ENCODE peak calls at places on chromosomes 5 and 9, in five cellular contexts. One of them, this sample, is unnamed.

GRCh38 chr9:9912459-9912858 is 700.3 kb downstream of the PTPRD start:
- DNase-seq in H1: no peak
- DNase-seq in sigmoid colon: no peak
- DNase-seq in K562: no peak
- DNase-seq in GM12878: no peak
- DNase-seq in this sample: no peak

GRCh38 chr5:126927424-126927823 is 102.9 kb downstream of the MARCHF3 start:
- DNase-seq in GM12878: no peak
- DNase-seq in sigmoid colon: no peak
- DNase-seq in K562: no peak
- DNase-seq in H1: no peak
- DNase-seq in this sample: no peak

GRCh38 chr5:132055808-132056609 is 4.4 kb upstream of the IL3 start:
- DNase-seq in GM12878: no peak
- DNase-seq in H1: no peak
- DNase-seq in sigmoid colon: peak; percentile 61
- DNase-seq in K562: no peak
- DNase-seq in this sample: peak; percentile 82

GRCh38 chr9:134717793-134718645 is 76.4 kb downstream of the COL5A1 start:
- DNase-seq in K562: no peak
- DNase-seq in H1: no peak
- DNase-seq in sigmoid colon: no peak
- DNase-seq in GM12878: no peak
- DNase-seq in this sample: no peak

GRCh38 chr5:127012933-127013332 is 17.4 kb downstream of the MARCHF3 start:
- DNase-seq in sigmoid colon: no peak
- DNase-seq in H1: no peak
- DNase-seq in GM12878: no peak
- DNase-seq in K562: no peak
- DNase-seq in this sample: no peak

GRCh38 chr9:137604345-137605145 is 941 bp upstream of the ARRDC1 start:
- DNase-seq in sigmoid colon: no peak
- DNase-seq in K562: no peak
- DNase-seq in GM12878: no peak
- DNase-seq in H1: no peak
- DNase-seq in this sample: no peak

GRCh38 chr5:953535-954449 is 54.8 kb upstream of the NKD2 start:
- DNase-seq in H1: no peak
- DNase-seq in GM12878: no peak
- DNase-seq in sigmoid colon: no peak
- DNase-seq in K562: no peak
- DNase-seq in this sample: no peak

GRCh38 chr9:109040571-109040970 is 27.3 kb upstream of the CTNNAL1 start:
- DNase-seq in GM12878: no peak
- DNase-seq in sigmoid colon: no peak
- DNase-seq in H1: no peak
- DNase-seq in K562: no peak
- DNase-seq in this sample: no peak

GRCh38 chr5:33688041-33688980 is 203.5 kb downstream of the ADAMTS12 start:
- DNase-seq in GM12878: no peak
- DNase-seq in sigmoid colon: no peak
- DNase-seq in K562: no peak
- DNase-seq in H1: no peak
- DNase-seq in this sample: no peak

GRCh38 chr9:68457803-68458202 is 82.9 kb downstream of the TMEM252 start:
- DNase-seq in H1: no peak
- DNase-seq in GM12878: no peak
- DNase-seq in sigmoid colon: no peak
- DNase-seq in K562: no peak
- DNase-seq in this sample: no peak

GRCh38 chr5:42250-42649 is 49.7 kb upstream of the PLEKHG4B start:
- DNase-seq in H1: no peak
- DNase-seq in GM12878: no peak
- DNase-seq in sigmoid colon: no peak
- DNase-seq in K562: peak; percentile 28
- DNase-seq in this sample: no peak

GRCh38 chr9:2018162-2018643 is 3.1 kb downstream of the SMARCA2 start:
- DNase-seq in GM12878: no peak
- DNase-seq in K562: no peak
- DNase-seq in sigmoid colon: no peak
- DNase-seq in H1: no peak
- DNase-seq in this sample: no peak

GRCh38 chr9:14314929-14315753 is 1.2 kb upstream of the NFIB start:
- DNase-seq in GM12878: no peak
- DNase-seq in H1: no peak
- DNase-seq in K562: peak; percentile 77
- DNase-seq in sigmoid colon: peak; percentile 98
- DNase-seq in this sample: peak; percentile 93

GRCh38 chr9:138044485-138045383 is 167.2 kb downstream of the CACNA1B start:
- DNase-seq in sigmoid colon: peak; percentile 50
- DNase-seq in GM12878: no peak
- DNase-seq in H1: no peak
- DNase-seq in K562: no peak
- DNase-seq in this sample: no peak

DNA sequence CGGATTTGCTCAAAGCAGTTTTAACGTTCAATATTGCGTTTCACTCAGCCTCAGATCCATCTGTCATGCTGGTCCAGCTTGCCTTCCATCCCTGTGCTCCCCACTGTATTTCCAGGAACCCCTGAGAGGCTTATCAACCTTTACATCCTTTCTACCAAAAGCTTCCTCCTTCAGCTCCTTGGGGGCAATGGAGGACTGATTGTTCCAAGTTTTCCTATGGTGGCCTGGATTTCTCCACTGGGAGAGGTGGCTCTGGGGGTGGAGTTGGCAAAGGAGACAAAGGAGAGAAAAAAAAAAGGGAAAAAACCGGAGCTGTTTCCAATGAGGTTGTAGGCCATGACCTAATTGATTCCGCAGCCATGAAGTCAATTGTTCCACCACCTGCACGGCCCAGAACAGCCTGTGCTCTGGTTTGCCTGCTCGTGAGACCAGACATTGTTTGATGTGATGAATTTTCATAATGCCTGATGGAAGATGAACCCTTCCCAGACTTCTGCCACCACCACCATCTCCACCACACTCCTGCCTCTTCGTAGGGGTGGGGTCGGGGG is 54.1 kb downstream of the ABLIM3 start:
- DNase-seq in K562: no peak
- DNase-seq in H1: no peak
- DNase-seq in GM12878: no peak
- DNase-seq in sigmoid colon: no peak
- DNase-seq in this sample: no peak
- TF ChIP-seq EP300 in K562: no peak
- TF ChIP-seq EP300 in H1: no peak
- TF ChIP-seq EP300 in GM12878: no peak
- TF ChIP-seq EP300 in sigmoid colon: no peak
- TF ChIP-seq EP300 in this sample: no peak

GRCh38 chr5:135033026-135033861 is 784 bp downstream of the PITX1 start:
- DNase-seq in sigmoid colon: no peak
- DNase-seq in K562: peak; percentile 55
- DNase-seq in GM12878: no peak
- DNase-seq in H1: no peak
- DNase-seq in this sample: no peak
- TF ChIP-seq POLR2AphosphoS5 in sigmoid colon: peak; percentile 36
- TF ChIP-seq POLR2AphosphoS5 in K562: no peak
- TF ChIP-seq POLR2AphosphoS5 in GM12878: no peak
- TF ChIP-seq POLR2AphosphoS5 in H1: no peak
- TF ChIP-seq POLR2AphosphoS5 in this sample: peak; percentile 4

GRCh38 chr9:89476546-89476945 is 21.4 kb downstream of the SEMA4D start:
- DNase-seq in K562: no peak
- DNase-seq in H1: no peak
- DNase-seq in sigmoid colon: peak; percentile 29
- DNase-seq in GM12878: no peak
- DNase-seq in this sample: no peak

GRCh38 chr9:89478821-89479668 is 18.9 kb downstream of the SEMA4D start:
- DNase-seq in K562: no peak
- DNase-seq in sigmoid colon: peak; percentile 44
- DNase-seq in GM12878: no peak
- DNase-seq in H1: no peak
- DNase-seq in this sample: no peak

GRCh38 chr9:89477811-89478583 is 19.9 kb downstream of the SEMA4D start:
- DNase-seq in GM12878: no peak
- DNase-seq in H1: no peak
- DNase-seq in sigmoid colon: peak; percentile 53
- DNase-seq in K562: no peak
- DNase-seq in this sample: no peak

GRCh38 chr9:89475891-89476440 is 21.9 kb downstream of the SEMA4D start:
- DNase-seq in GM12878: no peak
- DNase-seq in sigmoid colon: peak; percentile 22
- DNase-seq in H1: no peak
- DNase-seq in K562: no peak
- DNase-seq in this sample: no peak

GRCh38 chr9:89477395-89477794 is 20.5 kb downstream of the SEMA4D start:
- DNase-seq in GM12878: no peak
- DNase-seq in H1: no peak
- DNase-seq in K562: no peak
- DNase-seq in sigmoid colon: peak; percentile 25
- DNase-seq in this sample: no peak
- H3K4me1 ChIP-seq in GM12878: peaks cover 30% of the 10 kb centered on the region
- H3K4me1 ChIP-seq in H1: peaks cover 4% of the 10 kb centered on the region
- H3K4me1 ChIP-seq in K562: no peaks in the 10 kb centered on the region
- H3K4me1 ChIP-seq in sigmoid colon: peaks cover 6% of the 10 kb centered on the region
- H3K4me1 ChIP-seq in this sample: peaks cover 28% of the 10 kb centered on the region

GRCh38 chr5:65771266-65771665 is 49.3 kb downstream of the NLN start:
- DNase-seq in H1: no peak
- DNase-seq in sigmoid colon: no peak
- DNase-seq in GM12878: no peak
- DNase-seq in K562: no peak
- DNase-seq in this sample: no peak
- TF ChIP-seq EP300 in H1: no peak
- TF ChIP-seq EP300 in sigmoid colon: no peak
- TF ChIP-seq EP300 in GM12878: no peak
- TF ChIP-seq EP300 in K562: no peak
- TF ChIP-seq EP300 in this sample: no peak

DNA sequence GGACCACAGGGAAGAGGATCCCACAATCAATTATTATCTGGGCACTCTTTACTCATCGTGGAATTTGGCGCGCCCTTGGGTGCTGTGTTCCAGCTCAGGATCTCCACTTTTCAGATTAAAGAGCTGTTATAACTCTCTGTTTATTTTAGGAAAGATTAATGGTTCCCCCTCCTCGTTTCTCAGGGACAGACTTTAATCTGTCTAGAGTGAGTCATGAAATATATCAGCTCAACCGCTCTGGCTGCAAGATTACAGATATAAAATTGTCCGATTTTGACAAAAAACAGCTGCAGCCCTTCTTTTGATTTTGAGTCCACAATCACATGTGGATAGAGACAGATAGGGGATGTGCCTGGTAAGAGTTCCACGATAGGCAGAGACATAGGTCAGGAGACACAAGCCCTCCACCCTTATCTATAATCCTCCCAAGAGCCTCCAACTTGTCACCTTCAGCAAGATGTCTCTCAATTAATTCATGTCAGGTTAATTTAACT is 77.6 kb upstream of the ANKRD55 start:
- DNase-seq in sigmoid colon: no peak
- DNase-seq in H1: no peak
- DNase-seq in K562: peak; percentile 76
- DNase-seq in GM12878: no peak
- DNase-seq in this sample: no peak
- TF ChIP-seq POLR2AphosphoS5 in sigmoid colon: peak; percentile 19
- TF ChIP-seq POLR2AphosphoS5 in H1: no peak
- TF ChIP-seq POLR2AphosphoS5 in K562: peak; percentile 90
- TF ChIP-seq POLR2AphosphoS5 in GM12878: no peak
- TF ChIP-seq POLR2AphosphoS5 in this sample: no peak

DNA sequence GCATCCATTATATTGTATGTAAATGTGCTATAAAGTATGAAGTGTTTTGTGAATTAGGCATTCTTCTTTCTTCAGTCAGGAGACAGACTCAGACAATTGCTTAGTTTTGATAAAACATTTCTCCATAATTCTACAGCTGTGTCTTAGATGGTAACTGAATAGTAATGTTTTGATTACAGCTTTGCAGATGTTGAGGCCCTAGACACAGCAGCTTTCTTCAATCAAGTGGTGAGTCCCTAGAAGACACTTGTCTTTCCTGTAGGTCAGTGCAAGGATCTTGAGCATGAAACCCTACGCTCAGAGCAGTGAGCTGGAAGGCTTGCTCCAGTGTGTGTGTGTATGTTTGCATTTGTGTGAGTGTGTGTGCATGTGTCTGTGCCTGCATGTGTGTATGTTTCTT is 46.8 kb upstream of the CD180 start:
- DNase-seq in H1: no peak
- DNase-seq in GM12878: no peak
- DNase-seq in sigmoid colon: no peak
- DNase-seq in K562: no peak
- DNase-seq in this sample: no peak
- H3K4me1 ChIP-seq in H1: no peaks in the 10 kb centered on the region
- H3K4me1 ChIP-seq in GM12878: no peaks in the 10 kb centered on the region
- H3K4me1 ChIP-seq in sigmoid colon: peaks cover 93% of the 10 kb centered on the region
- H3K4me1 ChIP-seq in K562: no peaks in the 10 kb centered on the region
- H3K4me1 ChIP-seq in this sample: peaks cover 71% of the 10 kb centered on the region

GRCh38 chr9:37801287-37801850 is 772 bp downstream of the DCAF10 start:
- DNase-seq in K562: peak; percentile 44
- DNase-seq in GM12878: no peak
- DNase-seq in sigmoid colon: no peak
- DNase-seq in H1: no peak
- DNase-seq in this sample: no peak

GRCh38 chr9:37801959-37802711 is 1.5 kb downstream of the DCAF10 start:
- DNase-seq in GM12878: no peak
- DNase-seq in K562: no peak
- DNase-seq in H1: no peak
- DNase-seq in sigmoid colon: no peak
- DNase-seq in this sample: no peak

GRCh38 chr9:37806271-37806670 is 5.7 kb downstream of the DCAF10 start:
- DNase-seq in H1: no peak
- DNase-seq in GM12878: no peak
- DNase-seq in K562: no peak
- DNase-seq in sigmoid colon: no peak
- DNase-seq in this sample: no peak

GRCh38 chr9:37798677-37799076 is 1.9 kb upstream of the DCAF10 start:
- DNase-seq in K562: no peak
- DNase-seq in H1: no peak
- DNase-seq in sigmoid colon: no peak
- DNase-seq in GM12878: no peak
- DNase-seq in this sample: no peak

DNA sequence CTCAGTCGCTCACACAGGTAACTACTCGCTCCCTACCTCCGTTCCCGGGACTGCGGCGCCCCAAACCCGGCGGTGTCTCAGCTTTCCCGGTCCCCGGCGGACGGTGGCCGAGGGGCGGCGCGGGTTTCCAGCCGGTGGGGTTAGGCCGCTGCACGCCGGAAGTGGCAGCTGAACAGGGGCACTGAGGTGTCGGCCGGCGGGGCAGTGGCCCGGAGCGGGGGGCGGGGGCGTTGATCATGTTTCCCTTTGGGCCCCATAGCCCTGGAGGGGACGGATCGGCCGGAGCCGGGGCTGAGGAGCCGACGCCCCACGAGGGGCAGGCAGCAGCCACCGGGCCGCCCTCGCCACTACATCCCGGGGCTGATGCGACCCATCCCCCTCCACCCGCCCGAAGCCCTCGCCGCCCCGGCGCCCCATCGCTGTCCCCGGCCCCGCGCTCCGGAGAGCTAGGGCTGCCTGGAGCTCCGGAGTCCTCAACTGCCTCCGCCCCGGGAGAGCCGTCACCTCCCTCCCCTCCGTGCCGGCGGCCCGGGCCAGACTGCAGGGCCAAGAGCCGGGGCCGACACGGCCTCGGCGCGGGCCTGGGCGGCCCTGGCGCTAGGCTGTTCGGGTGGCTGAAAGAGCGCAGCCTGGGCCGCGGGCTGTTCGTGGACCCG is at the start of gene DCAF10:
- DNase-seq in K562: peak; percentile 90
- DNase-seq in sigmoid colon: peak; percentile 92
- DNase-seq in H1: peak; percentile 58
- DNase-seq in GM12878: peak; percentile 40
- DNase-seq in this sample: peak; percentile 96
- TF ChIP-seq EP300 in K562: peak; percentile 72
- TF ChIP-seq EP300 in sigmoid colon: no peak
- TF ChIP-seq EP300 in H1: peak; percentile 86
- TF ChIP-seq EP300 in GM12878: peak; percentile 17
- TF ChIP-seq EP300 in this sample: no peak

GRCh38 chr9:21030389-21031035 is 928 bp downstream of the HACD4 start:
- DNase-seq in K562: no peak
- DNase-seq in GM12878: peak; percentile 52
- DNase-seq in H1: no peak
- DNase-seq in sigmoid colon: no peak
- DNase-seq in this sample: no peak
- TF ChIP-seq POLR2AphosphoS5 in K562: no peak
- TF ChIP-seq POLR2AphosphoS5 in GM12878: no peak
- TF ChIP-seq POLR2AphosphoS5 in H1: no peak
- TF ChIP-seq POLR2AphosphoS5 in sigmoid colon: no peak
- TF ChIP-seq POLR2AphosphoS5 in this sample: peak; percentile 41